ENCODE peak calls at places on chromosomes 7 and 10, in six cellular contexts. S is mesenchymal stem cell, K is tibial artery, G is heart right ventricle, Q is brain microvascular endothelial cell, L is body of pancreas. X is an unnamed sample.

GRCh38 chr10:44205072-44205471 is 179.8 kb downstream of the CXCL12 start:
- DNase-seq in S (no peak), K (no peak), G (no peak), Q (no peak), L (no peak), X (no peak)

GRCh38 chr10:22977751-22978150 is 49.9 kb downstream of the ARMC3 start:
- DNase-seq in S (no peak), K (no peak), G (no peak), Q (no peak), L (no peak), X (no peak)

GRCh38 chr7:157865351-157866165 is 528.8 kb downstream of the DNAJB6 start:
- DNase-seq in S (no peak), K (no peak), G (no peak), Q (no peak), L (no peak), X (no peak)

GRCh38 chr7:141074162-141074989 is 512 bp downstream of the TMEM178B start:
- DNase-seq in S (peak), K (no peak), G (no peak), Q (no peak), L (no peak), X (no peak)

GRCh38 chr10:122126763-122127659 is 138.0 kb downstream of the TACC2 start:
- DNase-seq in S (peak), K (peak), G (peak), Q (peak), L (no peak), X (no peak)

GRCh38 chr7:155422599-155423336 is 35.2 kb upstream of the EN2 start:
- DNase-seq in S (no peak), K (no peak), G (no peak), Q (no peak), L (no peak), X (no peak)

GRCh38 chr7:157016352-157017041 is 6.0 kb upstream of the MNX1 start:
- DNase-seq in S (no peak), K (peak), G (no peak), Q (no peak), L (peak), X (no peak)

GRCh38 chr10:90222939-90223338 is 521.5 kb downstream of the KIF20B start:
- DNase-seq in S (no peak), K (no peak), G (no peak), Q (no peak), L (no peak), X (no peak)

GRCh38 chr10:15719062-15719898 is 442 bp downstream of the ITGA8 start:
- DNase-seq in S (peak), K (no peak), G (peak), Q (peak), L (no peak), X (no peak)

GRCh38 chr7:76280408-76280807 is 22.1 kb upstream of the HSPB1 start:
- DNase-seq in S (no peak), K (no peak), G (no peak), Q (no peak), L (no peak), X (no peak)

GRCh38 chr10:117226813-117227451 is 14.0 kb upstream of the SLC18A2 start:
- DNase-seq in S (peak), K (no peak), G (no peak), Q (peak), L (peak), X (no peak)

GRCh38 chr10:14126697-14127440 is 203.9 kb downstream of the FRMD4A start:
- DNase-seq in S (peak), K (no peak), G (no peak), Q (peak), L (no peak), X (no peak)

GRCh38 chr10:68628576-68629127 is 68.5 kb downstream of the TET1 start:
- DNase-seq in S (no peak), K (no peak), G (peak), Q (no peak), L (no peak), X (no peak)

GRCh38 chr7:117597755-117598154 is 117.9 kb downstream of the CFTR start:
- DNase-seq in S (no peak), K (no peak), G (no peak), Q (no peak), L (no peak), X (no peak)

GRCh38 chr7:106568680-106569499 is 92.1 kb downstream of the CCDC71L start:
- DNase-seq in S (peak), K (no peak), G (no peak), Q (no peak), L (peak), X (no peak)

GRCh38 chr7:158157460-158157859 is 430.2 kb downstream of the PTPRN2 start:
- DNase-seq in S (no peak), K (no peak), G (no peak), Q (no peak), L (no peak), X (no peak)

GRCh38 chr7:115417662-115418061 is 495.8 kb downstream of the MDFIC start:
- DNase-seq in S (no peak), K (no peak), G (no peak), Q (no peak), L (no peak), X (no peak)

GRCh38 chr7:88278881-88279280 is 27.8 kb downstream of the STEAP4 start:
- DNase-seq in S (peak), K (no peak), G (no peak), Q (no peak), L (peak), X (no peak)

GRCh38 chr7:2038876-2039728 is 193.6 kb downstream of the MAD1L1 start:
- DNase-seq in S (no peak), K (peak), G (no peak), Q (no peak), L (no peak), X (no peak)

GRCh38 chr7:112360681-112361080 is 89.6 kb upstream of the IFRD1 start:
- DNase-seq in S (no peak), K (no peak), G (no peak), Q (no peak), L (no peak), X (no peak)

GRCh38 chr7:112359086-112359485 is 91.2 kb upstream of the IFRD1 start:
- DNase-seq in S (no peak), K (no peak), G (no peak), Q (no peak), L (no peak), X (no peak)

GRCh38 chr7:112362053-112362650 is 88.1 kb upstream of the IFRD1 start:
- DNase-seq in S (no peak), K (no peak), G (no peak), Q (no peak), L (no peak), X (no peak)

GRCh38 chr7:112362796-112363195 is 87.5 kb upstream of the IFRD1 start:
- DNase-seq in S (no peak), K (no peak), G (no peak), Q (no peak), L (no peak), X (no peak)

GRCh38 chr7:112361154-112361553 is 89.1 kb upstream of the IFRD1 start:
- DNase-seq in S (no peak), K (no peak), G (no peak), Q (no peak), L (no peak), X (no peak)
- H3K27ac ChIP-seq in S (no peak), K (no peak), G (no peak), Q (no peak), L (no peak), X (no peak)

GRCh38 chr10:31603245-31604087 is 284.4 kb downstream of the ZEB1 start:
- DNase-seq in S (peak), K (peak), G (peak), Q (peak), L (peak), X (peak)

GRCh38 chr10:31605426-31605825 is 286.4 kb downstream of the ZEB1 start:
- DNase-seq in S (no peak), K (no peak), G (no peak), Q (no peak), L (no peak), X (no peak)

GRCh38 chr10:31602541-31603244 is 283.7 kb downstream of the ZEB1 start:
- DNase-seq in S (peak), K (peak), G (peak), Q (peak), L (peak), X (peak)

GRCh38 chr10:31604646-31605170 is 285.7 kb downstream of the ZEB1 start:
- DNase-seq in S (no peak), K (no peak), G (no peak), Q (no peak), L (no peak), X (no peak)

DNA sequence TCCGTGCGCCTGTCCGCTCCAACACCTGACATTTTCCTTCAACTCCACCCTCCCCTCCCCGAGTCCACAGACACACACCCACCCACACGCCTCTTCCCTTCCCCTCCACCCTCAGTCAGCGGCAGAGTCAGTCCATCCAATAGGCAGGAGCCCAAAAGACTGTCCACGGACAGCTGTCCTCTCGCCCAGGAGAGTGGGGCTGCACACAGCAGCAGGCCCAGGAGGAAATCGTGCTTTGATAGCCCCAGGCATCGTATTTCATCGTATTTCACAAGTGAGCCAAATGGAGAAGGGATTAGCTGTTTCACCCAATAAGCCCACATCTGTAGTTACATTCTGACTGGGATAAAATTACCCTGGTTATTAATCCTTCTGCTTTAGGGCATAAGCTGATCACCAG is 285.1 kb downstream of the ZEB1 start:
- DNase-seq in S (no peak), K (no peak), G (no peak), Q (no peak), L (peak), X (no peak)
- H3K27ac ChIP-seq in S (no peak), K (peak), G (peak), Q (no peak), L (no peak), X (no peak)

GRCh38 chr7:41696323-41696916 is 6.5 kb downstream of the INHBA start:
- DNase-seq in S (peak), K (peak), G (peak), Q (peak), L (peak), X (no peak)

GRCh38 chr7:41693150-41693997 is 9.5 kb downstream of the INHBA start:
- DNase-seq in S (peak), K (peak), G (no peak), Q (no peak), L (peak), X (no peak)

GRCh38 chr7:41698114-41698513 is 4.8 kb downstream of the INHBA start:
- DNase-seq in S (peak), K (no peak), G (no peak), Q (no peak), L (no peak), X (no peak)

GRCh38 chr7:41694490-41694889 is 8.4 kb downstream of the INHBA start:
- DNase-seq in S (no peak), K (no peak), G (no peak), Q (no peak), L (no peak), X (no peak)

GRCh38 chr7:41695661-41696322 is 7.1 kb downstream of the INHBA start:
- DNase-seq in S (no peak), K (no peak), G (no peak), Q (peak), L (no peak), X (no peak)
- H3K27ac ChIP-seq in S (peak), K (peak), G (no peak), Q (peak), L (no peak), X (no peak)

DNA sequence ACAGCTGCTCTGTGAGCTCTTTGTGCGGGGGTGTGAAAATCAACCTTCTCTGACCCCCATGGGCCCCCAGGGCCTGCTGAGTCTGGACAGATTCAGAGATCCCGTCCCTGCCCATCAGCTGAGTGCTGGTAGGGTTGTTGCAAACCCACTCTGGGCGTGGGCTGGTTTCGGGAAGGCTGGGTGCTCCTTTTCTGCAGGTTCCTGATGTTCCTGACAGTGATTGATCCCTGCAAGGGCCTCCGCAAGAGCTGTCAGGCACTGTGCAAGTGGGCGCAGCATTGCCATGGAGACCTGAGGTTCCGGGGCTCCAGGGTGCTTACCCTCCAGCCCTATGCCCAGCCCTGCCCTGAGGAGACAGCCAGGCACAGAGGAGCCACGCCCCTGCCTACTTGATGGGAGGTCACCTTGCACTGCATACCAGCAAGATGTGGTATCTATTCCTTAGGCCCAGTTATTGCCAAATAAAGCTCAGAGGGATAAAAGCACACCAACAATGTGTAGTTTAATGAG is 44.3 kb upstream of the INPP5A start:
- DNase-seq in S (no peak), K (peak), G (no peak), Q (no peak), L (no peak), X (no peak)
- H3K27ac ChIP-seq in S (no peak), K (no peak), G (no peak), Q (no peak), L (no peak), X (no peak)

GRCh38 chr7:95863-96260 is 96.5 kb upstream of the FAM20C start:
- DNase-seq in S (no peak), K (no peak), G (no peak), Q (no peak), L (no peak), X (no peak)
- H3K27ac ChIP-seq in S (no peak), K (no peak), G (no peak), Q (no peak), L (no peak), X (no peak)